ENCODE peak calls at places on chromosomes 6 and 20, in six cellular contexts. C is endodermal cell; B is nephron progenitor cell; T is stimulated activated CD4-positive, alpha-beta T cell treated with anti-CD3 and anti-CD28 coated beads, Interleukin-1b, Interleukin-23, amount 100 ng/mL, for 24 hours; X is astrocyte of the hippocampus; N is anterior cingulate cortex. Q is an unnamed sample.

GRCh38 chr20:52959125-52959524 is 13.0 kb upstream of the TSHZ2 start:
- DNase-seq in C (no peak), B (peak), T (no peak), X (peak), N (no peak), Q (peak)

GRCh38 chr6:135866445-135867143 is 15.1 kb downstream of the PDE7B start:
- DNase-seq in C (no peak), B (no peak), T (no peak), X (no peak), N (no peak), Q (no peak)

GRCh38 chr6:21871831-21872230 is 278.3 kb downstream of the SOX4 start:
- DNase-seq in C (peak), B (no peak), T (no peak), X (no peak), N (no peak), Q (no peak)

GRCh38 chr6:159692303-159693127 is 526 bp downstream of the SOD2 start:
- DNase-seq in C (peak), B (peak), T (no peak), X (peak), N (no peak), Q (no peak)

GRCh38 chr20:35604444-35604750 is 11.2 kb upstream of the SPAG4 start:
- DNase-seq in C (peak), B (no peak), T (no peak), X (no peak), N (no peak), Q (peak)

GRCh38 chr6:4259391-4259790 is 124.0 kb upstream of the ECI2 start:
- DNase-seq in C (no peak), B (no peak), T (no peak), X (no peak), N (no peak), Q (no peak)

GRCh38 chr20:63100401-63100925 is 93.7 kb upstream of the BHLHE23 start:
- DNase-seq in C (no peak), B (peak), T (no peak), X (no peak), N (no peak), Q (no peak)

GRCh38 chr20:35307666-35308653 is 15.7 kb upstream of the FAM83C start:
- DNase-seq in C (no peak), B (no peak), T (no peak), X (peak), N (peak), Q (no peak)

GRCh38 chr6:111061493-111061892 is 25.8 kb upstream of the SLC16A10 start:
- DNase-seq in C (no peak), B (no peak), T (no peak), X (no peak), N (no peak), Q (no peak)

GRCh38 chr6:42845327-42845694 is 34.1 kb upstream of the RPL7L1 start:
- DNase-seq in C (no peak), B (no peak), T (no peak), X (no peak), N (no peak), Q (peak)

GRCh38 chr20:25270829-25271251 is 23.0 kb downstream of the PYGB start:
- DNase-seq in C (no peak), B (no peak), T (no peak), X (no peak), N (no peak), Q (no peak)

GRCh38 chr6:111764238-111765182 is 108.7 kb downstream of the FYN start:
- DNase-seq in C (peak), B (peak), T (no peak), X (peak), N (no peak), Q (no peak)

GRCh38 chr6:22765015-22765414 is 195.6 kb downstream of the HDGFL1 start:
- DNase-seq in C (no peak), B (no peak), T (no peak), X (peak), N (no peak), Q (no peak)

GRCh38 chr6:88702956-88703556 is 260.4 kb downstream of the RNGTT start:
- DNase-seq in C (no peak), B (no peak), T (no peak), X (no peak), N (no peak), Q (no peak)

GRCh38 chr6:37931076-37931465 is 111.5 kb downstream of the ZFAND3 start:
- DNase-seq in C (no peak), B (no peak), T (no peak), X (no peak), N (no peak), Q (no peak)

GRCh38 chr6:20213271-20213798 is 1.1 kb upstream of the MBOAT1 start:
- DNase-seq in C (no peak), B (no peak), T (no peak), X (no peak), N (no peak), Q (no peak)

GRCh38 chr20:21557246-21557982 is 43.5 kb upstream of the NKX2-2 start:
- DNase-seq in C (no peak), B (no peak), T (no peak), X (no peak), N (no peak), Q (no peak)

GRCh38 chr6:46949662-46950280 is 28.0 kb upstream of the ADGRF5 start:
- DNase-seq in C (no peak), B (no peak), T (no peak), X (no peak), N (no peak), Q (no peak)

GRCh38 chr6:150898390-150899170 is 33.1 kb downstream of the MTHFD1L start:
- DNase-seq in C (no peak), B (no peak), T (no peak), X (no peak), N (no peak), Q (no peak)

GRCh38 chr6:1230689-1231605 is 81.0 kb upstream of the FOXQ1 start:
- DNase-seq in C (peak), B (no peak), T (no peak), X (no peak), N (no peak), Q (peak)